ENCODE peak calls at places on chromosomes 6 and 20, in nine cellular contexts. E is Right ventricle myocardium superior; M is activated CD4-positive, alpha-beta T cell treated with anti-CD3 and anti-CD28 coated beads, Interleukin-2, amount 10 ng/mL, durations not matched to agents 7 days and 5 days; B is COR-L47; G is RCC 7860; J is stomach; V is effector memory CD4-positive, alpha-beta T cell; P is lower lobe of right lung; U is occipital lobe. N is an unnamed sample.

GRCh38 chr6:95087394-95088097 is 489.8 kb upstream of the MANEA start:
- DNase-seq in P (no peak), E (no peak), B (peak), V (no peak), U (no peak), J (no peak), M (no peak), G (peak), N (peak)

GRCh38 chr6:144882425-144882824 is 597.3 kb downstream of the UTRN start:
- DNase-seq in J (no peak), E (no peak), U (no peak), M (no peak), B (no peak), V (no peak), P (no peak), G (no peak), N (no peak)

GRCh38 chr6:43493230-43493629 is 15.9 kb downstream of the TJAP1 start:
- DNase-seq in P (no peak), B (no peak), E (no peak), U (no peak), M (no peak), V (no peak), J (no peak), G (no peak), N (no peak)

GRCh38 chr6:3347237-3347636 is 88.5 kb downstream of the PSMG4 start:
- DNase-seq in M (no peak), U (no peak), B (no peak), E (no peak), J (no peak), P (no peak), V (no peak), G (no peak), N (no peak)

GRCh38 chr6:157224178-157224956 is 99.0 kb downstream of the TMEM242 start:
- DNase-seq in U (no peak), B (no peak), P (no peak), E (no peak), G (no peak), J (no peak), V (no peak), M (no peak), N (no peak)

GRCh38 chr6:108524528-108525218 is 36.0 kb upstream of the FOXO3 start:
- DNase-seq in G (no peak), B (no peak), E (no peak), V (no peak), M (no peak), P (no peak), U (no peak), J (no peak), N (no peak)

GRCh38 chr6:31094389-31094881 is 17.9 kb downstream of the C6orf15 start:
- DNase-seq in G (no peak), P (no peak), B (peak), J (no peak), M (peak), U (no peak), E (no peak), V (no peak), N (no peak)

GRCh38 chr6:142671791-142672190 is 273.2 kb downstream of the HIVEP2 start:
- DNase-seq in B (no peak), P (no peak), U (no peak), J (no peak), G (no peak), V (no peak), M (no peak), E (no peak), N (no peak)

GRCh38 chr6:40274058-40274457 is 313.1 kb downstream of the LRFN2 start:
- DNase-seq in B (no peak), E (no peak), M (no peak), P (no peak), U (no peak), V (no peak), J (no peak), G (no peak), N (no peak)

GRCh38 chr6:54813901-54814300 is 32.7 kb upstream of the FAM83B start:
- DNase-seq in B (peak), J (no peak), P (no peak), E (no peak), G (no peak), U (no peak), V (no peak), M (no peak), N (no peak)

GRCh38 chr20:577167-577791 is 32.8 kb downstream of the TCF15 start:
- DNase-seq in P (no peak), U (no peak), G (no peak), B (no peak), J (no peak), M (no peak), E (no peak), V (no peak), N (no peak)

GRCh38 chr6:161660666-161661571 is 387.1 kb upstream of the AGPAT4 start:
- DNase-seq in B (no peak), P (no peak), J (no peak), U (no peak), E (no peak), G (no peak), M (no peak), V (no peak), N (no peak)

GRCh38 chr20:53873249-53873642 is 197.1 kb downstream of the BCAS1 start:
- DNase-seq in P (no peak), J (no peak), U (no peak), M (peak), G (no peak), E (no peak), B (no peak), V (no peak), N (no peak)

GRCh38 chr20:5191829-5192569 is 65.2 kb downstream of the CDS2 start:
- DNase-seq in J (peak), B (peak), U (peak), P (no peak), E (no peak), M (peak), G (peak), V (no peak), N (no peak)

GRCh38 chr20:9021216-9021615 is 47.7 kb upstream of the PLCB4 start:
- DNase-seq in M (no peak), V (no peak), B (no peak), G (peak), J (no peak), P (no peak), E (no peak), U (no peak), N (no peak)

GRCh38 chr20:37384683-37385174 is 38.8 kb downstream of the SRC start:
- DNase-seq in G (no peak), J (peak), M (peak), E (peak), P (peak), B (no peak), V (peak), U (peak), N (peak)

GRCh38 chr6:128569737-128570438 is 49.5 kb upstream of the PTPRK start:
- DNase-seq in E (no peak), B (no peak), V (no peak), M (no peak), G (peak), U (no peak), P (no peak), J (no peak), N (no peak)

GRCh38 chr6:90468080-90468479 is 118.8 kb downstream of the MAP3K7 start:
- DNase-seq in M (no peak), U (no peak), P (no peak), J (no peak), V (no peak), G (peak), E (no peak), B (no peak), N (no peak)

GRCh38 chr20:39605908-39606307 is 643.8 kb downstream of the DHX35 start:
- DNase-seq in V (no peak), E (no peak), J (no peak), U (no peak), M (no peak), P (no peak), G (no peak), B (no peak), N (no peak)